ENCODE peak calls at places on chromosomes 3 and 15, in eight cellular contexts. S is OCI-LY7; R is effector memory CD4-positive, alpha-beta T cell; M is heart left ventricle; T is PC-3; I is tibial nerve; V is CD8-positive, alpha-beta memory T cell; H is psoas muscle. X is an unnamed sample.

GRCh38 chr15:60062826-60063225 is 58.7 kb downstream of the FOXB1 start:
- DNase-seq in S (no peak), T (no peak), V (no peak), H (no peak), I (no peak), R (no peak), M (no peak), X (no peak)

GRCh38 chr3:146308682-146309081 is 57.8 kb upstream of the PLSCR4 start:
- DNase-seq in R (no peak), T (peak), V (no peak), S (no peak), H (no peak), M (no peak), I (no peak), X (no peak)

GRCh38 chr3:146065573-146066006 is 95.4 kb downstream of the PLOD2 start:
- DNase-seq in S (peak), R (no peak), I (no peak), H (no peak), T (peak), V (no peak), M (no peak), X (no peak)

GRCh38 chr15:56215769-56216168 is 27.9 kb downstream of the RFX7 start:
- DNase-seq in S (no peak), M (no peak), R (no peak), T (no peak), I (no peak), H (no peak), V (no peak), X (no peak)

GRCh38 chr15:90869601-90870353 is 1.4 kb downstream of the FURIN start:
- DNase-seq in R (peak), H (peak), V (no peak), I (peak), T (peak), M (peak), S (peak), X (no peak)

GRCh38 chr3:162491957-162492356 is 995.3 kb downstream of the OTOL1 start:
- DNase-seq in I (no peak), S (no peak), R (no peak), V (no peak), M (no peak), H (no peak), T (peak), X (no peak)

GRCh38 chr3:46090161-46090591 is 62.9 kb upstream of the XCR1 start:
- DNase-seq in M (no peak), I (no peak), V (no peak), H (no peak), S (no peak), T (peak), R (no peak), X (no peak)

GRCh38 chr3:16423947-16424673 is 89.4 kb downstream of the RFTN1 start:
- DNase-seq in M (no peak), I (no peak), R (no peak), H (no peak), V (no peak), T (no peak), S (peak), X (no peak)

GRCh38 chr3:189123595-189124387 is 48.0 kb upstream of the TPRG1 start:
- DNase-seq in M (peak), S (no peak), I (no peak), T (no peak), H (peak), V (no peak), R (no peak), X (no peak)

GRCh38 chr3:53202331-53203015 is 41.5 kb downstream of the PRKCD start:
- DNase-seq in T (no peak), R (no peak), I (no peak), H (no peak), S (no peak), M (no peak), V (no peak), X (no peak)

GRCh38 chr3:70880416-70880815 is 568.0 kb upstream of the MDFIC2 start:
- DNase-seq in I (no peak), H (no peak), T (no peak), R (no peak), V (no peak), M (no peak), S (no peak), X (no peak)

GRCh38 chr3:124885466-124886167 is 1.5 kb downstream of the ITGB5 start:
- DNase-seq in S (no peak), R (no peak), H (no peak), I (no peak), T (no peak), M (no peak), V (no peak), X (no peak)

GRCh38 chr3:141229132-141229531 is 2.5 kb upstream of the PXYLP1 start:
- DNase-seq in T (no peak), V (no peak), H (no peak), R (no peak), S (no peak), M (no peak), I (no peak), X (no peak)

GRCh38 chr15:65896231-65896630 is 26.9 kb downstream of the RAB11A start:
- DNase-seq in M (no peak), H (no peak), S (no peak), T (no peak), R (no peak), V (no peak), I (no peak), X (no peak)

GRCh38 chr3:81268526-81268925 is 492.9 kb downstream of the GBE1 start:
- DNase-seq in V (no peak), H (no peak), R (no peak), I (no peak), T (no peak), S (no peak), M (no peak), X (no peak)

GRCh38 chr15:89825264-89825940 is 10.8 kb upstream of the ANPEP start:
- DNase-seq in R (no peak), S (no peak), T (no peak), M (no peak), I (no peak), V (no peak), H (no peak), X (no peak)

GRCh38 chr3:156465222-156465621 is 89.7 kb downstream of the SSR3 start:
- DNase-seq in V (no peak), M (no peak), I (no peak), R (no peak), S (no peak), T (no peak), H (no peak), X (no peak)

GRCh38 chr3:90180543-90180942 is 1073.1 kb downstream of the EPHA3 start:
- DNase-seq in I (no peak), R (no peak), V (no peak), H (no peak), M (no peak), T (no peak), S (no peak), X (no peak)

GRCh38 chr3:128274837-128275236 is 121.6 kb downstream of the EEFSEC start:
- DNase-seq in T (peak), H (no peak), V (no peak), I (no peak), S (no peak), R (no peak), M (no peak), X (no peak)

GRCh38 chr3:39146083-39146501 is 7.3 kb downstream of the CSRNP1 start:
- DNase-seq in R (no peak), I (no peak), V (no peak), T (no peak), M (peak), S (no peak), H (no peak), X (no peak)

GRCh38 chr15:74589826-74590225 is 25.8 kb upstream of the CLK3 start:
- DNase-seq in R (no peak), T (no peak), V (no peak), S (no peak), M (no peak), I (no peak), H (no peak), X (no peak)

GRCh38 chr3:184429786-184430185 is 49.9 kb downstream of the CHRD start:
- DNase-seq in M (no peak), R (no peak), I (no peak), T (no peak), S (no peak), H (no peak), V (no peak), X (no peak)

GRCh38 chr15:82808634-82809041 is 790 bp upstream of the WHAMM start:
- DNase-seq in I (no peak), V (no peak), S (peak), M (no peak), R (no peak), T (no peak), H (no peak), X (no peak)

GRCh38 chr15:24857777-24858176 is 97.0 kb upstream of the SNRPN start:
- DNase-seq in I (no peak), V (no peak), H (no peak), M (no peak), T (peak), R (no peak), S (no peak), X (no peak)

GRCh38 chr15:92981333-92981732 is 81.2 kb downstream of the CHD2 start:
- DNase-seq in R (no peak), I (no peak), T (peak), S (no peak), H (no peak), V (no peak), M (no peak), X (no peak)

GRCh38 chr15:40175160-40175559 is 14.3 kb downstream of the BUB1B start:
- DNase-seq in R (no peak), V (no peak), S (no peak), I (no peak), M (no peak), H (no peak), T (no peak), X (no peak)

GRCh38 chr3:5210926-5211325 is 23.4 kb downstream of the EDEM1 start:
- DNase-seq in S (no peak), I (no peak), H (no peak), M (no peak), R (no peak), V (no peak), T (peak), X (no peak)

GRCh38 chr3:177746259-177747021 is 549.2 kb upstream of the TBL1XR1 start:
- DNase-seq in M (no peak), R (no peak), S (no peak), V (no peak), T (no peak), H (no peak), I (no peak), X (no peak)
- H3K27ac ChIP-seq in M (no peak), R (no peak), S (no peak), V (no peak), T (no peak), H (no peak), I (no peak), X (no peak)

DNA sequence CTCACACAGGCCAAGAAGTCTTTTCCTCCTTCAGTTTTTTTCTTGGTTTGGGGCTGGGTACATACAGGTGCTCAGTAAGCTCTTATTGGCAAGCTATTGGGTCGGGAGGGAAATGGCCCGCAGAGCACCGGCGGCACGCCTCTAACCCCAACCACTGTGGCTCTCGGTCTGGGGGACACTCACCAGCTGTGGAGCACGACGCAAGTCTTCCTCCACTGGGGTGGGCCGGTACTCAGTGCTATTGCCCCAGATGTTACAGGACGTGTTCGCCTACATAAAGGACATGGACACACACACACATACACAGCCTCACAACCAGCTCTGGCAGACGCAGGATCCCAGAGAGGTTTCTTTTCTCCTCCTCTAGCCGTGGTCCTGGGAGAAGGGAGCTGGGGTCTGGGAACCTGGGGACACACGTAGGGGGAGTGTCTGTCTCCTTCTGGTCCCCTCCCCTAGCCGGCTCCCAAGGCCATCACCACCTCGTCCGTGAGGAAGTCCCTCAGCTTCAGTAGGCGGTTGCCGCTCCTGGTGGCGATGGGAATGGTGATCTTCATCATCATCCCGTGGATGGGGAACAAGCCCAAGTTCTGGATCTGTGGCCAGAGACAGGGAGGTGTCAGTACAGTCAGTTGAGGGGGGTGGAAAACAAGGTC is 33.4 kb downstream of the FEM1B start:
- DNase-seq in S (no peak), I (no peak), H (no peak), V (no peak), M (no peak), T (no peak), R (no peak), X (no peak)
- H3K27ac ChIP-seq in S (no peak), I (no peak), H (no peak), V (no peak), M (no peak), T (no peak), R (no peak), X (no peak)

GRCh38 chr3:176714034-176714433 is 483.2 kb downstream of the TBL1XR1 start:
- DNase-seq in S (no peak), M (no peak), V (no peak), R (no peak), T (no peak), I (no peak), H (no peak), X (no peak)
- H3K27ac ChIP-seq in S (no peak), M (no peak), V (no peak), R (no peak), T (no peak), I (no peak), H (no peak), X (no peak)

GRCh38 chr3:112132554-112132953 is 494 bp downstream of the GCSAM start:
- DNase-seq in V (no peak), H (no peak), M (no peak), S (peak), R (no peak), I (no peak), T (no peak), X (no peak)

GRCh38 chr3:112132975-112133448 is at the start of gene GCSAM:
- DNase-seq in R (peak), H (peak), M (peak), I (peak), T (no peak), V (peak), S (peak), X (no peak)

GRCh38 chr3:112130638-112130993 is 2.4 kb downstream of the GCSAM start:
- DNase-seq in I (no peak), T (no peak), V (no peak), M (no peak), R (no peak), H (no peak), S (peak), X (no peak)

GRCh38 chr3:112131111-112131510 is 1.9 kb downstream of the GCSAM start:
- DNase-seq in V (no peak), S (peak), I (no peak), M (no peak), R (no peak), T (no peak), H (no peak), X (no peak)

DNA sequence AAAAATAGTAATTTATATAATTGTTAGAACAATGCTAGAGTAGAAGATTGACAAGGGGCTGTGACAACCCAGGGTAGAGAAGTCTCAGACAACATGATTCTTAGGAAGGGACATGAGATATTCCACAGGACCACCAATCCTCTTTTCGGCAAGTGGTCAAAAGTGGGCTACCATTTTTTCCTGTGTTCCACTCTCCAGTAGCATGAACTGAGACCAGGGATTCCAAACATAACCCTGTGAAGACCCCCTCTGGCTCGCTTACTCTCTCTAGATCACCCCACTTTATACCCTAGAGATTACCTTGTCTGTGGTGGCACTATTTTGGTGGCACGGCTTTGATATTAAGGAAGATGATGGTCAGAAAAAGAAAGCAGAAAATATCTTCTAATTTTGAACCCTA is 960 bp downstream of the GCSAM start:
- DNase-seq in H (no peak), R (no peak), S (peak), T (no peak), I (no peak), M (no peak), V (no peak), X (no peak)
- H3K27ac ChIP-seq in H (no peak), R (peak), S (peak), T (no peak), I (no peak), M (no peak), V (no peak), X (no peak)

DNA sequence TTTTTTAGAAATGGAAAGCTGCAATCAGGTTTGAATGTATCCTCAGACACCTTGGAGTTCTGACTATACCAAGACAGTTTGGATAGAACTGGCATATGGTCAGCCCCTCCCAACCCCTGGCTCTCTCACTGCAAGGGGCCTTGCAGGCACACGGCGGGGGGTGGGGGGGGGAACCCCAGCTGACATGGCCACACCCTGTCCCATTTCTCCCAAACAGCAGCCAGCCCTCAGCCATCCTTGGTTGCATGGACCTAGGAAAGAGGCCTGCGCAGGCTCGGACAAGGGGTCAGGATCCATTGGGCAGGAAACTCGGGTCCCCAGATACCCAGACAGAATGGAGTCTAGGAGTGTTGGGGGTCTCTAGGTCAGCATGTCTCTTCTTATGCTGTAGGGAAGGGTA is 14.5 kb downstream of the CAND2 start:
- DNase-seq in S (no peak), T (no peak), I (no peak), M (no peak), V (no peak), R (no peak), H (no peak), X (no peak)
- H3K27ac ChIP-seq in S (no peak), T (no peak), I (peak), M (peak), V (no peak), R (peak), H (no peak), X (peak)

DNA sequence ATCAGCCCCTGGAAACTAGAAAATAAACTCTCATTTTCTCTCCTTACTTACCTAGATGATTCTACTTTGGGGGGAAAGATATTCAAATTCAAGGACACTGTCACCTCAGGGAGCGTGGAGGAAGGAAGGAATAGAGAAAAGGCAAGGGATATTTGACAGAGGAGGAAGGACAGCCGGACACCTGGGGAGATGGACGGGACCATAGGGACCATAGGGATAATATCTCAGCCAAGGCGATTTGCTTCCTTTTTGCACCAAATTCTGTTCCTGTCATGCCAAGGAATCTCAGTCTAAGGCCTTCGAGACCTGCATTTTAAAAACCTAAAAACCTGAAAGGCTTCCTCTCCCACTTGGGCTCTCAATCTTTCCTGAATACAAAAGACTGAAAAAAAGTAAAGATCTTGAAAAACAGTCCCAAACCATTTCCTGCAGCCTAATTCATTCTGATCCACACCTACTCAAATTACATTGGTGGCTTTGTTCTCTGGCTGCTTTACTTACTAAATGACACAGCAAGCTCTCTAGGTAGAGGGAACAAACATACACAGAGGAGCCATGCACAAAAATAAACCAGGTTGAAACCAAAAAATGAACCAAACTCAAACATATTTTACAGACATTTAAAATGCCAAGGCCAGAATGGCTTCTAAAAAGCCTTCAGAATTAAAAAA is 73.8 kb upstream of the SLC24A5 start:
- DNase-seq in T (no peak), I (no peak), S (no peak), M (no peak), H (no peak), V (no peak), R (no peak), X (no peak)
- H3K27ac ChIP-seq in T (no peak), I (no peak), S (no peak), M (no peak), H (no peak), V (no peak), R (no peak), X (no peak)

X was measured in ovary.